ENCODE peak calls at places on chromosomes 2 and 18, in six cellular contexts. I is A549, P is IMR-90, S is K562, L is SK-N-SH, R is GM12878. O is an unnamed sample.

GRCh38 chr2:15826273-15826717 is 114.1 kb upstream of the MYCN start:
- DNase-seq in I (no peak), P (no peak), S (no peak), L (peak; percentile 77), R (no peak), O (no peak)

GRCh38 chr2:20555954-20556353 is 94.9 kb downstream of the HS1BP3 start:
- DNase-seq in I (no peak), P (no peak), S (no peak), L (no peak), R (no peak), O (no peak)

GRCh38 chr2:6535572-6535971 is 330.1 kb downstream of the CMPK2 start:
- DNase-seq in I (no peak), P (no peak), S (no peak), L (no peak), R (no peak), O (peak; percentile 5)

GRCh38 chr2:200860092-200860795 is 4.2 kb downstream of the CLK1 start:
- DNase-seq in I (no peak), P (no peak), S (no peak), L (no peak), R (no peak), O (no peak)

GRCh38 chr18:8020133-8020846 is 453.2 kb downstream of the PTPRM start:
- DNase-seq in I (no peak), P (no peak), S (no peak), L (no peak), R (no peak), O (no peak)

GRCh38 chr2:168583064-168583709 is 127.1 kb downstream of the CERS6 start:
- DNase-seq in I (no peak), P (peak; percentile 43), S (no peak), L (no peak), R (no peak), O (no peak)

GRCh38 chr2:156031121-156031520 is 301.4 kb downstream of the NR4A2 start:
- DNase-seq in I (no peak), P (no peak), S (no peak), L (no peak), R (no peak), O (no peak)

GRCh38 chr2:69510204-69510603 is 73.0 kb upstream of the NFU1 start:
- DNase-seq in I (no peak), P (no peak), S (no peak), L (no peak), R (no peak), O (no peak)

GRCh38 chr18:36544036-36544725 is 246.7 kb downstream of the FHOD3 start:
- DNase-seq in I (no peak), P (no peak), S (no peak), L (no peak), R (no peak), O (no peak)

GRCh38 chr2:4827836-4828235 is 864.3 kb upstream of the SOX11 start:
- DNase-seq in I (no peak), P (no peak), S (no peak), L (no peak), R (no peak), O (no peak)

GRCh38 chr18:13369353-13369752 is 150.8 kb downstream of the LDLRAD4 start:
- DNase-seq in I (no peak), P (no peak), S (no peak), L (no peak), R (no peak), O (no peak)

GRCh38 chr2:113846439-113846838 is 43.5 kb upstream of the ACTR3 start:
- DNase-seq in I (no peak), P (no peak), S (no peak), L (no peak), R (no peak), O (no peak)

GRCh38 chr18:69250305-69251151 is 150.2 kb upstream of the DOK6 start:
- DNase-seq in I (no peak), P (peak; percentile 55), S (no peak), L (no peak), R (no peak), O (no peak)

GRCh38 chr18:35042389-35043066 is 1.3 kb downstream of the MAPRE2 start:
- DNase-seq in I (no peak), P (no peak), S (no peak), L (no peak), R (no peak), O (no peak)

GRCh38 chr2:239678666-239679296 is 278.0 kb upstream of the HDAC4 start:
- DNase-seq in I (no peak), P (no peak), S (no peak), L (no peak), R (no peak), O (no peak)

GRCh38 chr2:43515248-43515647 is 80.6 kb downstream of the THADA start:
- DNase-seq in I (no peak), P (no peak), S (no peak), L (no peak), R (no peak), O (no peak)

GRCh38 chr2:43013821-43014345 is 212.5 kb downstream of the ZFP36L2 start:
- DNase-seq in I (no peak), P (no peak), S (no peak), L (no peak), R (no peak), O (no peak)

GRCh38 chr2:159084395-159085370 is 116.2 kb downstream of the TANC1 start:
- DNase-seq in I (no peak), P (peak; percentile 40), S (no peak), L (no peak), R (no peak), O (no peak)

GRCh38 chr2:16664052-16664731 is 1.4 kb downstream of the CYRIA start:
- DNase-seq in I (no peak), P (peak; percentile 92), S (no peak), L (peak; percentile 77), R (no peak), O (no peak)

GRCh38 chr2:49858113-49858490 is 703.8 kb upstream of the FSHR start:
- DNase-seq in I (no peak), P (no peak), S (no peak), L (no peak), R (no peak), O (no peak)

GRCh38 chr2:26745609-26746327 is 18.3 kb upstream of the SLC35F6 start:
- DNase-seq in I (peak; percentile 84), P (peak; percentile 78), S (peak; percentile 78), L (peak; percentile 85), R (no peak), O (peak; percentile 79)

GRCh38 chr2:7102831-7103230 is 185.6 kb downstream of the RNF144A start:
- DNase-seq in I (no peak), P (no peak), S (no peak), L (no peak), R (no peak), O (no peak)

DNA sequence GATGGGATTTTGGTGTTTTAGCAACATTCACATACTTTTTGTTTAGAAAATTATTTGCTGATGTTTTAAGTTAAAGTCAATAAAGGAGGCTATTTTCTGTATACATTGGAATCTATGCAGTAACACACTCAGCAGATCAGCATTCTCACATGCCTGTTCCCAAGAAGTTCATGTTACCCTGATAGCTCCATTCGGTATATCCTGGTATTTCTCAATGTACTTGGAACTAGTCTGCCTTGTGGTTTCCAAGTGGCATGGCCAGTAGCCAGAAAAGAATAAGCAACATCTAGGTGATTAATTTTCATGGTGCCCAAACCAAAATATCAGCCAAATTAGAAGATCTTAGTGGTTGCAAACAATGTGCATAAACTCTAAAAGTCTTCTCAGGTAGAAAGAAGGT is 5.2 kb upstream of the NCAPH start:
- DNase-seq in I (no peak), P (peak; percentile 84), S (no peak), L (no peak), R (no peak), O (no peak)
- TF ChIP-seq SMC3 in I (no peak), P (no peak), S (no peak), L (no peak), R (no peak), O (no peak)

DNA sequence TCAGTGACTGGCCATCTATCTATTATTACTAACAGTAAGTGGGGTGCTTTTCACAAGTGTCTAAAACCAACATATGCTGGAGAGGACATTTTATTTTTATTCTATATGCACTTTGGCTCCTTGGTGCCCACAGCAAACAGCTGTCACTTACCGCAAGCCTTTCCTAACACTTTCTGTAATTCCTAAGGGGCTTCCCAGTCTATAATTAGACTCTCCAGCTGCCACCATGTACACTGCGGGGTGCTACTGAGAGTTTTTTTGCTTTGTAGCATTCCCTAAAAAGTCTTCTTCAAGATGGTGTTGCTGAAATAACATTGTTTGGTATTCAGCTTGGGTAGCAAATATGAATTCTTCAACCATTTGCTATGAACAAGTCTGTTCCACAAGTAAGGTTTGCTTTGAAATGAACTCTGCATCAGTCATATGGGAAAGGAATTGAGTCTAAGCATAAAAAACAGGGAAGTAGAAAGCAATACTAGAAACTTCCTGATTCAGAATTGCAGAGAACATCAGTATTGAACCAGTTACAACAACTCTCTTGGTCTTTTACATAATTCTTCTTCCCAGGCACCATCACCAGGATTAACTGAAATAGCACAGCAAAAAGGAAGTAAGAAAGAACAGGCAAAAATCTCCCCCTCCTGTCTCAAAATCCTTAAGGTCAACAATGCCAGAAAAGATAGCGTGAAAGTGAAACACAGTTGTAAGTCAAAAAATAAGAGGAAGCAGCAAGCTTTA is 28.6 kb downstream of the EPB41L3 start:
- DNase-seq in I (no peak), P (no peak), S (no peak), L (no peak), R (no peak), O (no peak)
- TF ChIP-seq SMC3 in I (no peak), P (no peak), S (no peak), L (no peak), R (no peak), O (no peak)

DNA sequence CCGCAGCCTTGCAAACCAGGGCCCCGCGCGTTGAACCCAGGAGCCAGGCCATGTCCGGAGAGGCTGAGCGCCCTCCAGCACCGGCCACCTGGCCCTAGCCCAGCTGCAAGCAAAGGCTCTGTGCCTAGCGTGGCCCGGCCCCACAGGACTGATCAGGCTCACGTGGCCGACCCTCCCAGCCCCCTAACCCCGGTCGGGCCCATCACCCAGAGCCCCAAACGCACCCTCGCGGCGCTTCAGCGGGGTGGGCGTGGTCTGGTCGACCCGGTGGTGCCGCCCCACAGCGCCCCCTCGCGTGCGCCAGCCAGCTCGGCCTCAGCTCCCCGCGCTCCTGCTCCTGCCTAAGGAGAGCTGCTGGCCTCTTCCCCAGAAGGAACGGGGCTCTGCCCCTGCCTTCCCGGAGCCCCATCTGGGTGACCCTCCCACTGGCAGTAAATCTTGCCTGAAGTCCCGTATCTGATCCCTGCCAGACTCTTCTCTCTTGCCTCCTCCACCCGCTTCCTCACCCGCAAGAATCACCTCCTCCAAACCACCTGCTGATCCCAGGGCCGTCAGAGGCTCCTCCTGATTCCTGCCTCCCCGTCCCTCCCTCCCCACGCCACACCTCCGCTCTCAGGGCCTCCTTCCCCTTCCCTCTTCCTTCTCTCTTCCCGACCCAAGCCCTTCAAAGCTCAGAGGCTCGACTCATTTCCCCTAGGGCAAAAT is 12.3 kb upstream of the TEX51 start:
- DNase-seq in I (peak; percentile 65), P (peak; percentile 22), S (peak; percentile 87), L (no peak), R (no peak), O (peak; percentile 13)
- TF ChIP-seq SMC3 in I (peak; percentile 47), P (no peak), S (peak; percentile 41), L (no peak), R (peak; percentile 27), O (no peak)

DNA sequence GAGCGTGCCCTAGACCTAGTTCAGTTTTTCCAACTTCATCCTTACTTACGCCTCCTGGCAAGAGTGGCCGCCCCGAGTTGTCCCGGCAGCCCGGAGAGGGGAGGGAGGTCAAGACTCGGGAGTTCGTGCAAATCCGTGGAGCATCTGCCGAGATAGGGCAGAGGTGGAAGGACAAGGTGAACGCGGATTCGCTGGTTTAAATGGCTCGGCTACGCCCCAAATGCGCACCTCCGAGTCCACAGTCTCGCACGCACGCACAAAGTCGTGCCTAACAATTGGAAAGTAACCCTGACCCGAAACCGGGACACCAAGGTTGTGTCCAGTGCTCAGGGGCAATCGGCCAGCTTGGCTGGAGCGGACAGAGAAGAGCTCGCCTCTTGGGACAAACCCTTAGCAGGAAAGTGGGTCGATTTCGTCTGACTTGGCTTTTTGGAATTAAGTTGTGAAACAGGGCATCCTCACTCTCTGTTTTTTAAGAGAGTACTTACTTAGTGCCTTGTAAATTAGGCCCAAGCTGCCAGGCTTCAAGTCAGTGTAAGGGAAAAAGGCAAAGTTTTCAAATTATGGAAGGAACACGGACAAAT is 726 bp upstream of the SS18 start:
- DNase-seq in I (peak; percentile 50), P (no peak), S (peak; percentile 79), L (no peak), R (peak; percentile 51), O (peak; percentile 54)
- TF ChIP-seq SMC3 in I (no peak), P (no peak), S (no peak), L (no peak), R (no peak), O (no peak)

O was measured in HepG2.